ENCODE peak calls at places on chromosomes 12 and 14, in seven cellular contexts. One of them, this sample, is unnamed.

GRCh38 chr14:55255979-55256378 is 15.2 kb upstream of the FBXO34 start:
- DNase-seq in HL-60: no peak
- DNase-seq in thoracic aorta: no peak
- DNase-seq in A549: no peak
- DNase-seq in cardiac muscle cell: no peak
- DNase-seq in brain microvascular endothelial cell: no peak
- DNase-seq in HCT116: no peak
- DNase-seq in this sample: no peak

GRCh38 chr12:52752516-52752915 is 24.6 kb downstream of the KRT76 start:
- DNase-seq in HL-60: no peak
- DNase-seq in thoracic aorta: no peak
- DNase-seq in A549: no peak
- DNase-seq in cardiac muscle cell: no peak
- DNase-seq in brain microvascular endothelial cell: no peak
- DNase-seq in HCT116: no peak
- DNase-seq in this sample: no peak

GRCh38 chr14:92513204-92513965 is at the start of gene RIN3:
- DNase-seq in HL-60: no peak
- DNase-seq in thoracic aorta: no peak
- DNase-seq in A549: peak
- DNase-seq in cardiac muscle cell: peak
- DNase-seq in brain microvascular endothelial cell: peak
- DNase-seq in HCT116: no peak
- DNase-seq in this sample: no peak

GRCh38 chr12:16766736-16767135 is 160.8 kb upstream of the LMO3 start:
- DNase-seq in HL-60: no peak
- DNase-seq in thoracic aorta: no peak
- DNase-seq in A549: no peak
- DNase-seq in cardiac muscle cell: no peak
- DNase-seq in brain microvascular endothelial cell: no peak
- DNase-seq in HCT116: no peak
- DNase-seq in this sample: no peak

GRCh38 chr14:104390221-104390931 is 189.2 kb upstream of the C14orf180 start:
- DNase-seq in HL-60: no peak
- DNase-seq in thoracic aorta: no peak
- DNase-seq in A549: no peak
- DNase-seq in cardiac muscle cell: no peak
- DNase-seq in brain microvascular endothelial cell: no peak
- DNase-seq in HCT116: no peak
- DNase-seq in this sample: no peak

GRCh38 chr14:83707056-83707455 is 1822.9 kb upstream of the FLRT2 start:
- DNase-seq in HL-60: no peak
- DNase-seq in thoracic aorta: no peak
- DNase-seq in A549: no peak
- DNase-seq in cardiac muscle cell: no peak
- DNase-seq in brain microvascular endothelial cell: no peak
- DNase-seq in HCT116: no peak
- DNase-seq in this sample: no peak

GRCh38 chr12:94535614-94535932 is 75.9 kb upstream of the CEP83 start:
- DNase-seq in HL-60: no peak
- DNase-seq in thoracic aorta: no peak
- DNase-seq in A549: no peak
- DNase-seq in cardiac muscle cell: no peak
- DNase-seq in brain microvascular endothelial cell: no peak
- DNase-seq in HCT116: no peak
- DNase-seq in this sample: no peak

GRCh38 chr14:97270308-97270707 is 473.1 kb downstream of the VRK1 start:
- DNase-seq in HL-60: no peak
- DNase-seq in thoracic aorta: no peak
- DNase-seq in A549: no peak
- DNase-seq in cardiac muscle cell: no peak
- DNase-seq in brain microvascular endothelial cell: no peak
- DNase-seq in HCT116: no peak
- DNase-seq in this sample: no peak

GRCh38 chr12:25502071-25502555 is 51.0 kb downstream of the LMNTD1 start:
- DNase-seq in HL-60: no peak
- DNase-seq in thoracic aorta: no peak
- DNase-seq in A549: no peak
- DNase-seq in cardiac muscle cell: no peak
- DNase-seq in brain microvascular endothelial cell: no peak
- DNase-seq in HCT116: no peak
- DNase-seq in this sample: no peak

GRCh38 chr12:29519585-29520182 is 22.2 kb upstream of the OVCH1 start:
- DNase-seq in HL-60: no peak
- DNase-seq in thoracic aorta: no peak
- DNase-seq in A549: peak
- DNase-seq in cardiac muscle cell: peak
- DNase-seq in brain microvascular endothelial cell: peak
- DNase-seq in HCT116: peak
- DNase-seq in this sample: no peak

GRCh38 chr12:120013659-120014380 is 24.8 kb downstream of the BICDL1 start:
- DNase-seq in HL-60: no peak
- DNase-seq in thoracic aorta: no peak
- DNase-seq in A549: peak
- DNase-seq in cardiac muscle cell: no peak
- DNase-seq in brain microvascular endothelial cell: no peak
- DNase-seq in HCT116: peak
- DNase-seq in this sample: no peak

GRCh38 chr12:10540776-10541205 is 35.1 kb downstream of the EIF2S3B start:
- DNase-seq in HL-60: no peak
- DNase-seq in thoracic aorta: no peak
- DNase-seq in A549: no peak
- DNase-seq in cardiac muscle cell: no peak
- DNase-seq in brain microvascular endothelial cell: peak
- DNase-seq in HCT116: no peak
- DNase-seq in this sample: no peak
- H3K27ac ChIP-seq in HL-60: no peak
- H3K27ac ChIP-seq in thoracic aorta: no peak
- H3K27ac ChIP-seq in A549: no peak
- H3K27ac ChIP-seq in cardiac muscle cell: no peak
- H3K27ac ChIP-seq in brain microvascular endothelial cell: no peak
- H3K27ac ChIP-seq in HCT116: no peak
- H3K27ac ChIP-seq in this sample: no peak

GRCh38 chr14:51333901-51334432 is 93.9 kb downstream of the TMX1 start:
- DNase-seq in HL-60: no peak
- DNase-seq in thoracic aorta: no peak
- DNase-seq in A549: no peak
- DNase-seq in cardiac muscle cell: no peak
- DNase-seq in brain microvascular endothelial cell: no peak
- DNase-seq in HCT116: no peak
- DNase-seq in this sample: no peak

GRCh38 chr14:51333299-51333698 is 93.3 kb downstream of the TMX1 start:
- DNase-seq in HL-60: no peak
- DNase-seq in thoracic aorta: no peak
- DNase-seq in A549: no peak
- DNase-seq in cardiac muscle cell: no peak
- DNase-seq in brain microvascular endothelial cell: no peak
- DNase-seq in HCT116: no peak
- DNase-seq in this sample: no peak

GRCh38 chr14:51337520-51337919 is 97.5 kb downstream of the TMX1 start:
- DNase-seq in HL-60: no peak
- DNase-seq in thoracic aorta: no peak
- DNase-seq in A549: no peak
- DNase-seq in cardiac muscle cell: no peak
- DNase-seq in brain microvascular endothelial cell: no peak
- DNase-seq in HCT116: no peak
- DNase-seq in this sample: no peak

GRCh38 chr14:51335521-51335920 is 95.5 kb downstream of the TMX1 start:
- DNase-seq in HL-60: no peak
- DNase-seq in thoracic aorta: no peak
- DNase-seq in A549: no peak
- DNase-seq in cardiac muscle cell: no peak
- DNase-seq in brain microvascular endothelial cell: no peak
- DNase-seq in HCT116: no peak
- DNase-seq in this sample: no peak

DNA sequence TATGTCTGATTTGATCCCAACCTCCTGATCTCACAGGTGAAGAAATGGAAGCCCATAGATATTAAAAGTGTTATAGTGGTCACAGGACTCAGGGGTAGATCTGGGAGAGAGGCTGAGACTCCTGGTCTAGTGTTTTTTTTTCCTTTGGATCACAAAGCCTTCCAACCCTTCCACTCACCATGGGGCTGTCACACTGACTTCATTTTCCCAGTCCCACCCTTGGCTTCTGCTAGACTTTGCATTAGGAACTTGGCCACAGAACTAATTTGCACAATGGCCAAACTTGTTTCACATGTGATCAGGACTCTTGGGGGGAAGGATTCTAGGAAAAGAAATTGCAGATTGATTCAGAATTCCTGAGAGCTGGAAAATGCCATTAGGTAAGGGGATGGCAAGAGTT is 96.3 kb downstream of the TMX1 start:
- DNase-seq in HL-60: no peak
- DNase-seq in thoracic aorta: no peak
- DNase-seq in A549: no peak
- DNase-seq in cardiac muscle cell: no peak
- DNase-seq in brain microvascular endothelial cell: no peak
- DNase-seq in HCT116: no peak
- DNase-seq in this sample: no peak
- H3K27ac ChIP-seq in HL-60: no peak
- H3K27ac ChIP-seq in thoracic aorta: no peak
- H3K27ac ChIP-seq in A549: no peak
- H3K27ac ChIP-seq in cardiac muscle cell: no peak
- H3K27ac ChIP-seq in brain microvascular endothelial cell: no peak
- H3K27ac ChIP-seq in HCT116: no peak
- H3K27ac ChIP-seq in this sample: no peak

DNA sequence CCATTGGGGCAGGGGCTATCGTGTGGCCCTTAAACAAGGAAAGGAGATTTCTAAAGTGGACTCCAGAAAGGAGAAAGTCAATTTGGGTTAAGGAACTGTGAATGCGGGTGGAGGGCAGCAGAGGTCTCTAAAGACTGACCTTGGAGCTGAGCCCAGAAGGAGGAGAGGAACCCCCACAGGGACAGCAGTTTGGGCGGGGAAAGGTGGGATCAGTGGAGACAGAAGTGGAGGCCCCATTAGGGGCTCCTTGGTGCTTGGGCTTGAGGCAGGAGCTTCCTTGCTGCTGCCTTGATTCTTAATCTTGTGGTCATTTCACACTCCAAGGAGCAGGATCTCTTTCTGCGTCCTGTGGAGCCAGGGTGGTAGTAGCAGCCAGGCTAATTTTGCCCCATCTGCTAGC is 1.5 kb upstream of the CLMN start:
- DNase-seq in HL-60: no peak
- DNase-seq in thoracic aorta: no peak
- DNase-seq in A549: no peak
- DNase-seq in cardiac muscle cell: no peak
- DNase-seq in brain microvascular endothelial cell: no peak
- DNase-seq in HCT116: no peak
- DNase-seq in this sample: no peak
- H3K27ac ChIP-seq in HL-60: no peak
- H3K27ac ChIP-seq in thoracic aorta: no peak
- H3K27ac ChIP-seq in A549: peak
- H3K27ac ChIP-seq in cardiac muscle cell: no peak
- H3K27ac ChIP-seq in brain microvascular endothelial cell: no peak
- H3K27ac ChIP-seq in HCT116: no peak
- H3K27ac ChIP-seq in this sample: no peak

GRCh38 chr12:93000026-93000425 is 70.9 kb upstream of the EEA1 start:
- DNase-seq in HL-60: no peak
- DNase-seq in thoracic aorta: no peak
- DNase-seq in A549: no peak
- DNase-seq in cardiac muscle cell: no peak
- DNase-seq in brain microvascular endothelial cell: no peak
- DNase-seq in HCT116: no peak
- DNase-seq in this sample: no peak
- H3K27ac ChIP-seq in HL-60: no peak
- H3K27ac ChIP-seq in thoracic aorta: no peak
- H3K27ac ChIP-seq in A549: no peak
- H3K27ac ChIP-seq in cardiac muscle cell: no peak
- H3K27ac ChIP-seq in brain microvascular endothelial cell: no peak
- H3K27ac ChIP-seq in HCT116: no peak
- H3K27ac ChIP-seq in this sample: no peak

DNA sequence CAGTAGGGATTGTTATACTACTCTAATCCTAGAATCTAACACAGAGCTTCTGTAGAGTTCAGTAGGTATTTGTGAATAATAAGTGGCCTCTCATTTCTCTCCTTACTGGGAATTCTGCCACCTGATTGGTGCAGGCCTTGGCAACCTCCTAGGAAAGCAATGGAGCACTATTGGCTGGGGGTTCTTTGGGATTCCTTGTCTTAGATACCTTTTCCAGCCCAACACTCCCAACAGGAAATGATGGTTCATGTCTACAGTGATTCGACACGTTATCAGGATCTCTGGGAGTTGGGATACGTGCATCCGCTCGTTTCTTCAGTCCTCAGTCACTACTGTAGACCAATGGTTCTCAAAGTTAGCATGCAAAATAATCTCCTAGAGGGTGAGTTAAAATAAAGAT is 67.4 kb downstream of the ELK3 start:
- DNase-seq in HL-60: no peak
- DNase-seq in thoracic aorta: no peak
- DNase-seq in A549: no peak
- DNase-seq in cardiac muscle cell: no peak
- DNase-seq in brain microvascular endothelial cell: no peak
- DNase-seq in HCT116: no peak
- DNase-seq in this sample: no peak
- H3K27ac ChIP-seq in HL-60: no peak
- H3K27ac ChIP-seq in thoracic aorta: no peak
- H3K27ac ChIP-seq in A549: no peak
- H3K27ac ChIP-seq in cardiac muscle cell: no peak
- H3K27ac ChIP-seq in brain microvascular endothelial cell: no peak
- H3K27ac ChIP-seq in HCT116: no peak
- H3K27ac ChIP-seq in this sample: no peak